ENCODE peak calls at places on chromosomes 16 and 17, in four cellular contexts. One of them, this sample, is unnamed.

GRCh38 chr17:83062011-83062817 is 17.2 kb upstream of the METRNL start:
- DNase-seq in K562: no peak
- DNase-seq in HepG2: no peak
- DNase-seq in HCT116: no peak
- DNase-seq in this sample: no peak

GRCh38 chr17:13031718-13032350 is 14.0 kb upstream of the ELAC2 start:
- DNase-seq in K562: peak
- DNase-seq in HepG2: peak
- DNase-seq in HCT116: peak
- DNase-seq in this sample: no peak

GRCh38 chr16:86680137-86680536 is 101.8 kb downstream of the FOXL1 start:
- DNase-seq in K562: no peak
- DNase-seq in HCT116: no peak
- DNase-seq in HepG2: no peak
- DNase-seq in this sample: no peak

GRCh38 chr16:69526831-69527655 is 38.7 kb upstream of the NFAT5 start:
- DNase-seq in HCT116: no peak
- DNase-seq in K562: no peak
- DNase-seq in HepG2: no peak
- DNase-seq in this sample: no peak

GRCh38 chr17:73593249-73593965 is 50.8 kb downstream of the SDK2 start:
- DNase-seq in HCT116: no peak
- DNase-seq in HepG2: no peak
- DNase-seq in K562: no peak
- DNase-seq in this sample: no peak

GRCh38 chr17:74860229-74860998 is 729 bp upstream of the GRIN2C start:
- DNase-seq in HCT116: no peak
- DNase-seq in K562: no peak
- DNase-seq in HepG2: no peak
- DNase-seq in this sample: no peak

GRCh38 chr16:86066755-86067154 is 167.8 kb downstream of the IRF8 start:
- DNase-seq in HepG2: no peak
- DNase-seq in HCT116: no peak
- DNase-seq in K562: no peak
- DNase-seq in this sample: no peak

GRCh38 chr16:3810198-3810664 is 70.3 kb downstream of the CREBBP start:
- DNase-seq in K562: no peak
- DNase-seq in HepG2: no peak
- DNase-seq in HCT116: no peak
- DNase-seq in this sample: no peak

GRCh38 chr17:63024716-63025115 is 58.7 kb downstream of the TANC2 start:
- DNase-seq in K562: no peak
- DNase-seq in HepG2: no peak
- DNase-seq in HCT116: no peak
- DNase-seq in this sample: no peak

GRCh38 chr17:72116692-72117469 is 3.9 kb upstream of the SOX9 start:
- DNase-seq in K562: no peak
- DNase-seq in HCT116: no peak
- DNase-seq in HepG2: no peak
- DNase-seq in this sample: no peak

GRCh38 chr16:71287903-71288302 is 1.3 kb downstream of the CMTR2 start:
- DNase-seq in K562: no peak
- DNase-seq in HCT116: no peak
- DNase-seq in HepG2: no peak
- DNase-seq in this sample: no peak

GRCh38 chr17:37698132-37698615 is 46.7 kb downstream of the HNF1B start:
- DNase-seq in K562: no peak
- DNase-seq in HepG2: peak
- DNase-seq in HCT116: peak
- DNase-seq in this sample: no peak

GRCh38 chr17:57895382-57896060 is 45.7 kb upstream of the MRPS23 start:
- DNase-seq in K562: no peak
- DNase-seq in HepG2: no peak
- DNase-seq in HCT116: no peak
- DNase-seq in this sample: no peak

GRCh38 chr16:19771796-19772195 is 53.7 kb downstream of the IQCK start:
- DNase-seq in HCT116: no peak
- DNase-seq in HepG2: no peak
- DNase-seq in K562: no peak
- DNase-seq in this sample: no peak

GRCh38 chr16:12802661-12803060 is 1.0 kb downstream of the CPPED1 start:
- DNase-seq in K562: peak
- DNase-seq in HCT116: no peak
- DNase-seq in HepG2: no peak
- DNase-seq in this sample: no peak

GRCh38 chr17:68972119-68972704 is 17.0 kb upstream of the ABCA8 start:
- DNase-seq in HCT116: peak
- DNase-seq in HepG2: peak
- DNase-seq in K562: peak
- DNase-seq in this sample: no peak

GRCh38 chr16:1613240-1613639 is 1.1 kb downstream of the CRAMP1 start:
- DNase-seq in K562: peak
- DNase-seq in HCT116: no peak
- DNase-seq in HepG2: no peak
- DNase-seq in this sample: no peak

GRCh38 chr16:21172650-21173049 is 14.2 kb downstream of the LDAF1 start:
- DNase-seq in HepG2: no peak
- DNase-seq in HCT116: no peak
- DNase-seq in K562: no peak
- DNase-seq in this sample: no peak

GRCh38 chr16:78522327-78522726 is 422.9 kb downstream of the WWOX start:
- DNase-seq in HepG2: no peak
- DNase-seq in K562: no peak
- DNase-seq in HCT116: no peak
- DNase-seq in this sample: no peak

GRCh38 chr16:75476817-75477216 is 12.3 kb upstream of the TMEM170A start:
- DNase-seq in K562: no peak
- DNase-seq in HepG2: no peak
- DNase-seq in HCT116: no peak
- DNase-seq in this sample: no peak

GRCh38 chr17:47674503-47674902 is 19.5 kb upstream of the TBKBP1 start:
- DNase-seq in K562: no peak
- DNase-seq in HepG2: no peak
- DNase-seq in HCT116: no peak
- DNase-seq in this sample: no peak

GRCh38 chr16:65655802-65656201 is 533.9 kb upstream of the CDH11 start:
- DNase-seq in HCT116: no peak
- DNase-seq in HepG2: no peak
- DNase-seq in K562: no peak
- DNase-seq in this sample: no peak

GRCh38 chr17:49548506-49549310 is 27.0 kb upstream of the NXPH3 start:
- DNase-seq in HepG2: peak
- DNase-seq in K562: peak
- DNase-seq in HCT116: peak
- DNase-seq in this sample: no peak

GRCh38 chr17:66177048-66177447 is 14.9 kb downstream of the CEP112 start:
- DNase-seq in HCT116: no peak
- DNase-seq in K562: no peak
- DNase-seq in HepG2: no peak
- DNase-seq in this sample: no peak

GRCh38 chr17:83151442-83152220 is 72.2 kb downstream of the METRNL start:
- DNase-seq in HCT116: no peak
- DNase-seq in K562: no peak
- DNase-seq in HepG2: peak
- DNase-seq in this sample: no peak

GRCh38 chr16:84080813-84081212 is 35.9 kb downstream of the MBTPS1 start:
- DNase-seq in HCT116: no peak
- DNase-seq in HepG2: no peak
- DNase-seq in K562: no peak
- DNase-seq in this sample: no peak

GRCh38 chr16:84084570-84085270 is 32.0 kb downstream of the MBTPS1 start:
- DNase-seq in K562: peak
- DNase-seq in HCT116: peak
- DNase-seq in HepG2: peak
- DNase-seq in this sample: peak

GRCh38 chr16:84081446-84081989 is 35.2 kb downstream of the MBTPS1 start:
- DNase-seq in HCT116: no peak
- DNase-seq in K562: no peak
- DNase-seq in HepG2: no peak
- DNase-seq in this sample: no peak

GRCh38 chr16:84082110-84082509 is 34.6 kb downstream of the MBTPS1 start:
- DNase-seq in HCT116: no peak
- DNase-seq in HepG2: no peak
- DNase-seq in K562: no peak
- DNase-seq in this sample: no peak

DNA sequence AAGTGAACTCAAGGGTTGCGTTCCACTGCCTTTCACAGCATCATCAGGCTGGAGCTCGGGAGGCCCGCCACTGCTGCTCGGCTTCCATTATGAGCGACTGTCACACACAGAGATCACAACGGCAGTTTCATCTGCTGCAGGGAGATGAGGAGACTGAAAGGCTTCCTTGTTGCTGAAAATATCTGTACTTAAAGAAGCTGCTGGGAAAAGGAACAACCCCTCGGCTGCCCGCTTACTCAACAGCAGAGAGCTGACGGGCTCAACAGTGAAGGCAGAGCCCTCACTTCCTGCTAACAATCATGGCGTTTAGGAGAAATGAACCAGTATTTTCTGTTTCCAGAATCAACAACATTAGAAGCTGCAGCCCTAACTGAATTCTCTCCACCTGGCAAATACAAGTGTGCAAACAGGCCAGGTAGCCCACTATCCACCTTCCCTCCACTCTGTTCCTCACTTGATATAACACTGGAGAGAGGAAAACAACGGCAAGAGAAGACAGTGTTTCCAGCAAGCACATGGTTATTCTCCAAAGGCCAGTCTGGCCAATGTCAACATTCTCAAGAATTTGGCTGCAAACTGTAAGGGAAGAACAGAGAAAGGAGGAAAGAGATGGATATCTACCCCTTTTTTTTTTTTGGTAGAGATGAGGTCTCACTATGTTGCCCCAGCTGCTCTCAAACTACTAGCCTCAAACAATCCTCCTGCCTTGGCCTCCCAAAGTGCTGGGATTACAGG is 33.7 kb downstream of the MBTPS1 start:
- DNase-seq in HCT116: no peak
- DNase-seq in HepG2: no peak
- DNase-seq in K562: no peak
- DNase-seq in this sample: no peak
- H3K27ac ChIP-seq in HCT116: no peak
- H3K27ac ChIP-seq in HepG2: no peak
- H3K27ac ChIP-seq in K562: no peak
- H3K27ac ChIP-seq in this sample: no peak

GRCh38 chr16:50887500-50887899 is 145.6 kb downstream of the CYLD start:
- DNase-seq in HepG2: no peak
- DNase-seq in K562: no peak
- DNase-seq in HCT116: no peak
- DNase-seq in this sample: no peak

GRCh38 chr16:50889746-50890145 is 147.9 kb downstream of the CYLD start:
- DNase-seq in HepG2: no peak
- DNase-seq in K562: no peak
- DNase-seq in HCT116: no peak
- DNase-seq in this sample: no peak

GRCh38 chr16:50889276-50889675 is 147.4 kb downstream of the CYLD start:
- DNase-seq in HCT116: no peak
- DNase-seq in HepG2: no peak
- DNase-seq in K562: no peak
- DNase-seq in this sample: no peak

GRCh38 chr16:50884066-50884860 is 142.4 kb downstream of the CYLD start:
- DNase-seq in K562: peak
- DNase-seq in HepG2: peak
- DNase-seq in HCT116: no peak
- DNase-seq in this sample: no peak

DNA sequence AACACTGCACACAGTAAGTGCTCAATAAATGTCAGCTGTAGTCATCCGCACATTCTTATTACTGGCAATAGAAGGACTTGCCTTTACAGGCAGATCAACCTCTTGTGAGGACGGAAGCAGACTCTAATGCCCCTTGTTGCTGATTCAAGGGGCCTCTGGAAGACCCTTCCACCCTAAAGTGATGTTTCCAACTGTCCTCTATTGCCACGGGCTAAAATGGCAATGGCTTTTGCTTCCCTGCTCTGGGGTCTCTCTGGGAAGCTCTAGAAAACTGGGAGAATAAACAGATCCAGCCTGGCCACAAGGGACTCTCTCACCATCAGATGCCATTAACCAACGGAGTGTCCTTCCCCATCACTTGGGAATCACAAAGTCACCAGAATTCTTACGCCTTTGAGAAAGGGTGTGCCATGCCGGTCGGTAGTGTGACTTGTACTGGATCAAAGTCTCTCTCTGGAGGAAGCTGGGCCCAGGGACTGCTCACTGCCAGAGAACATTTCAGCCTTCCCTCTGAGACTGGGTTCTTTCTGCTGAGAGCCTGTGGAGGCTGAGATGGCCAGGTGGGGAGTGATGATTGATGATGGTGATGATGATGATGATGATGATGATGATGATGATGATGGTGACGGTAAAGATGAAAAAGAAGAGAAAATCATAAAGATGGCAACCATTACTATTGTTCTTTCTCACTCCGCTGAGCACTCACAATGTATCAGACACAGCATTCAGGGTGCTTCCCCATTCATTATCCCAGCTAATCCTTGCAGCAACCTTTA is 146.8 kb downstream of the CYLD start:
- DNase-seq in K562: no peak
- DNase-seq in HCT116: no peak
- DNase-seq in HepG2: no peak
- DNase-seq in this sample: no peak
- H3K4me3 ChIP-seq in K562: no peak
- H3K4me3 ChIP-seq in HCT116: no peak
- H3K4me3 ChIP-seq in HepG2: no peak
- H3K4me3 ChIP-seq in this sample: no peak

GRCh38 chr17:7403043-7403901 is 625 bp downstream of the TMEM256 start:
- DNase-seq in HepG2: peak
- DNase-seq in K562: peak
- DNase-seq in HCT116: peak
- DNase-seq in this sample: no peak
- TF ChIP-seq TCF7L2 in HepG2: no peak
- TF ChIP-seq TCF7L2 in K562: no peak
- TF ChIP-seq TCF7L2 in HCT116: no peak
- TF ChIP-seq TCF7L2 in this sample: no peak

DNA sequence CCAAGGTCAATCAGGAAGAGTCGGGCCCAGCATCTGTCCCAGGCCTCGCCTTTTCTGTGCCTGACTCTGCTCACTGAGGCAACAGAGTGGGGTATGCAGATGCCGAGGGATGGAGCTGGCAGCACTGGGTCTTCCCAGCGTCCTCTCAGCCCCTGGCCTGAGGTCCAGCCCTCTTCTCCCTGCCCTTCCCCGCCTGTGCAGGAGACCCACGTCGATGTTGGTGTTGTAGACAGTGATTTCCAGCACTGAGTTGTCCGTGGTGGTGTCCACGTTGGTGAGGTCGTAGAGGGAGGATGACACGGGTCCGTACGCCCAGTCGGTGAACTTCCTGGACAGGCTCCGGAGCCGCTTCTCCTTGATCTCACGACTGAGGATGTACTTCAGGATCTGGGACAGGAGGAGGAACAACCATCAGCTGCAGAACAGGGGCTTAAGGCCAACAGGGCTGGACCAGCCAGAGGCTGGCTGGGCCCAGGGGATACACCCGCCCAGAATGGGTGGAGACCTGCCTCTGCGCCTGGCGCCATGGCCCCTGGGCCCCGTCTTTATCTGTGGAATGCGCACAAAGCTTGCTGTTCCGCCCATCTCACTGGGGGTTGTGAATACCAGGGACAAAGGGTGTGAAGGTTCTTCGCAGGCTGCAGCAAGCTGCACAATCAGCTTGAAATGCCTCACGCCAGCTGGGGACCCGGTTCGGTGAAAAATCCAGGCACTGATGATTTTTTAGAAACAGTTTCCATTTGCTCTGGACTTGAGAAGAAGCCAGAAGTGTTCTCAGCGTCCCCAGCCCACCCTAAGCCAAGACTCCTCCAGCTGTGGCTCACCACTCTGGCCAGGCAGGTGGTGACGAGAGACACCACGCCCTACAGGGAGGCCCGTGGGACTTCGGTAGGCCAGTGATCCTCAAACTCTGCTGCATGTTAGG is 27.5 kb downstream of the TRPV3 start:
- DNase-seq in K562: no peak
- DNase-seq in HCT116: no peak
- DNase-seq in HepG2: peak
- DNase-seq in this sample: no peak
- H3K27ac ChIP-seq in K562: no peak
- H3K27ac ChIP-seq in HCT116: no peak
- H3K27ac ChIP-seq in HepG2: peak
- H3K27ac ChIP-seq in this sample: no peak

This sample was measured in Panc1.